ENCODE peak calls at places on chromosomes 1 and 21, in four cellular contexts. W, A, Q and V are unnamed samples.

GRCh38 chr1:59748123-59748522 is 66.6 kb upstream of the HOOK1 start:
- DNase-seq in W (no peak), A (no peak), Q (no peak), V (no peak)

GRCh38 chr1:233300326-233300725 is 4.8 kb upstream of the PCNX2 start:
- DNase-seq in W (no peak), A (no peak), Q (no peak), V (peak; percentile 9)

GRCh38 chr21:36587388-36587787 is 107.5 kb upstream of the CLDN14 start:
- DNase-seq in W (no peak), A (no peak), Q (no peak), V (no peak)

GRCh38 chr21:23887709-23888303 is 1719.5 kb downstream of the MRPL39 start:
- DNase-seq in W (no peak), A (no peak), Q (no peak), V (no peak)

GRCh38 chr1:19404748-19405147 is 80.6 kb downstream of the CAPZB start:
- DNase-seq in W (no peak), A (no peak), Q (no peak), V (no peak)

GRCh38 chr1:27129225-27129624 is 25.7 kb downstream of the SLC9A1 start:
- DNase-seq in W (no peak), A (no peak), Q (no peak), V (no peak)

GRCh38 chr1:70440642-70441391 is 29.7 kb downstream of the CTH start:
- DNase-seq in W (no peak), A (no peak), Q (no peak), V (no peak)

GRCh38 chr1:67717876-67718275 is 32.9 kb downstream of the GADD45A start:
- DNase-seq in W (no peak), A (peak; percentile 13), Q (no peak), V (no peak)

GRCh38 chr1:5980314-5981008 is 11.8 kb downstream of the NPHP4 start:
- DNase-seq in W (no peak), A (no peak), Q (peak; percentile 78), V (peak; percentile 96)

GRCh38 chr1:196255762-196256161 is 352.5 kb downstream of the KCNT2 start:
- DNase-seq in W (no peak), A (no peak), Q (no peak), V (no peak)

GRCh38 chr21:34035619-34036354 is 37.6 kb upstream of the MRPS6 start:
- DNase-seq in W (no peak), A (no peak), Q (no peak), V (no peak)

GRCh38 chr1:117060441-117061317 is 553 bp downstream of the TTF2 start:
- DNase-seq in W (peak; percentile 31), A (peak; percentile 38), Q (peak; percentile 76), V (peak; percentile 51)

GRCh38 chr1:90147093-90147492 is 152.2 kb downstream of the ZNF326 start:
- DNase-seq in W (no peak), A (no peak), Q (no peak), V (no peak)

GRCh38 chr1:62181531-62181930 is 13.1 kb upstream of the L1TD1 start:
- DNase-seq in W (no peak), A (no peak), Q (no peak), V (peak; percentile 80)

GRCh38 chr1:26690576-26691031 is 5.2 kb upstream of the ARID1A start:
- DNase-seq in W (no peak), A (no peak), Q (peak; percentile 26), V (peak; percentile 56)

GRCh38 chr1:208304193-208304712 is 60.1 kb upstream of the PLXNA2 start:
- DNase-seq in W (no peak), A (no peak), Q (no peak), V (no peak)

GRCh38 chr1:231808990-231809389 is 182.4 kb downstream of the DISC1 start:
- DNase-seq in W (no peak), A (no peak), Q (peak; percentile 34), V (no peak)

GRCh38 chr1:109134423-109134822 is 20.5 kb downstream of the ELAPOR1 start:
- DNase-seq in W (no peak), A (no peak), Q (peak; percentile 84), V (no peak)

GRCh38 chr1:113375878-113376277 is 14.4 kb upstream of the MAGI3 start:
- DNase-seq in W (no peak), A (no peak), Q (no peak), V (peak; percentile 17)

GRCh38 chr1:105793541-105794146 is 1262.8 kb upstream of the PRMT6 start:
- DNase-seq in W (no peak), A (peak; percentile 39), Q (peak; percentile 11), V (peak; percentile 76)

GRCh38 chr1:247517795-247518612 is 18.2 kb downstream of the OR2C3 start:
- DNase-seq in W (no peak), A (no peak), Q (peak; percentile 37), V (peak; percentile 31)

GRCh38 chr1:16396591-16396990 is 29.5 kb downstream of the SZRD1 start:
- DNase-seq in W (no peak), A (no peak), Q (no peak), V (no peak)

GRCh38 chr1:52253421-52253820 is 111.5 kb downstream of the ZFYVE9 start:
- DNase-seq in W (no peak), A (no peak), Q (peak; percentile 48), V (no peak)

GRCh38 chr1:119286587-119287181 is 81.9 kb upstream of the HAO2 start:
- DNase-seq in W (no peak), A (peak; percentile 73), Q (peak; percentile 66), V (peak; percentile 90)

GRCh38 chr1:201461783-201462441 is 7.1 kb downstream of the PHLDA3 start:
- DNase-seq in W (no peak), A (peak; percentile 56), Q (peak; percentile 87), V (no peak)
- TF ChIP-seq POLR2AphosphoS5 in W (no peak), A (no peak), Q (no peak), V (no peak)

GRCh38 chr1:10874351-10874750 is 77.9 kb upstream of the CASZ1 start:
- DNase-seq in W (no peak), A (no peak), Q (no peak), V (no peak)

GRCh38 chr1:10870493-10871096 is 74.1 kb upstream of the CASZ1 start:
- DNase-seq in W (no peak), A (no peak), Q (no peak), V (no peak)

GRCh38 chr1:10868599-10868965 is 72.1 kb upstream of the CASZ1 start:
- DNase-seq in W (no peak), A (no peak), Q (no peak), V (no peak)

GRCh38 chr1:10869933-10870332 is 73.5 kb upstream of the CASZ1 start:
- DNase-seq in W (no peak), A (no peak), Q (no peak), V (no peak)

GRCh38 chr1:10873189-10873588 is 76.7 kb upstream of the CASZ1 start:
- DNase-seq in W (no peak), A (no peak), Q (peak; percentile 63), V (peak; percentile 43)
- TF ChIP-seq JUNB in W (no peak), A (no peak), Q (no peak), V (no peak)

GRCh38 chr1:73671530-73671929 is 526.4 kb downstream of the LRRIQ3 start:
- DNase-seq in W (no peak), A (no peak), Q (no peak), V (no peak)
- TF ChIP-seq POLR2AphosphoS5 in W (no peak), A (no peak), Q (no peak), V (no peak)

GRCh38 chr1:150809651-150810050 is 1.6 kb upstream of the CTSK start:
- DNase-seq in W (no peak), A (no peak), Q (no peak), V (no peak)

GRCh38 chr1:150808851-150809250 is 791 bp upstream of the CTSK start:
- DNase-seq in W (no peak), A (no peak), Q (no peak), V (no peak)

GRCh38 chr1:150810958-150811676 is 3.1 kb upstream of the CTSK start:
- DNase-seq in W (no peak), A (no peak), Q (no peak), V (no peak)

GRCh38 chr1:150815871-150816270 is 7.8 kb upstream of the CTSK start:
- DNase-seq in W (no peak), A (no peak), Q (no peak), V (no peak)

GRCh38 chr1:150813028-150813707 is 5.1 kb upstream of the CTSK start:
- DNase-seq in W (no peak), A (peak; percentile 36), Q (peak; percentile 68), V (peak; percentile 64)
- TF ChIP-seq JUNB in W (no peak), A (no peak), Q (no peak), V (no peak)

GRCh38 chr21:46184625-46185555 is 631 bp upstream of the SPATC1L start:
- DNase-seq in W (peak; percentile 63), A (peak; percentile 51), Q (peak; percentile 75), V (peak; percentile 90)
- TF ChIP-seq POLR2AphosphoS5 in W (no peak), A (no peak), Q (peak; percentile 10), V (peak; percentile 54)

GRCh38 chr1:1875932-1876331 is 15.0 kb downstream of the GNB1 start:
- DNase-seq in W (no peak), A (no peak), Q (no peak), V (no peak)

GRCh38 chr1:1873186-1873585 is 17.7 kb downstream of the GNB1 start:
- DNase-seq in W (no peak), A (no peak), Q (peak; percentile 5), V (no peak)

GRCh38 chr1:1869459-1869858 is 21.4 kb downstream of the GNB1 start:
- DNase-seq in W (no peak), A (no peak), Q (no peak), V (no peak)

GRCh38 chr1:1874901-1875300 is 16.0 kb downstream of the GNB1 start:
- DNase-seq in W (no peak), A (no peak), Q (no peak), V (no peak)

GRCh38 chr1:1872329-1872994 is 18.4 kb downstream of the GNB1 start:
- DNase-seq in W (no peak), A (no peak), Q (peak; percentile 3), V (no peak)
- TF ChIP-seq JUNB in W (no peak), A (no peak), Q (no peak), V (no peak)